ENCODE peak calls at places on chromosome 20, in four cellular contexts. W, U, F and V are unnamed samples.

GRCh38 chr20:17536944-17537444 is 5.8 kb upstream of the BFSP1 start:
- DNase-seq in W (no peak), F (peak; percentile 81), U (peak; percentile 85), V (peak; percentile 71)

GRCh38 chr20:21507275-21508229 is 6.3 kb downstream of the NKX2-2 start:
- DNase-seq in F (no peak), W (no peak), U (no peak), V (no peak)

GRCh38 chr20:24502184-24502583 is 32.8 kb downstream of the SYNDIG1 start:
- DNase-seq in W (peak; percentile 74), F (no peak), U (no peak), V (no peak)

GRCh38 chr20:7980332-7981046 is 39.1 kb downstream of the TMX4 start:
- DNase-seq in U (peak; percentile 60), F (no peak), W (no peak), V (no peak)

GRCh38 chr20:59333260-59333845 is 32.9 kb downstream of the EDN3 start:
- DNase-seq in F (no peak), U (no peak), W (no peak), V (no peak)

GRCh38 chr20:57664476-57664875 is 44.2 kb upstream of the ZBP1 start:
- DNase-seq in W (no peak), F (peak; percentile 66), U (no peak), V (no peak)

GRCh38 chr20:19756756-19757486 is 1.1 kb upstream of the RIN2 start:
- DNase-seq in U (no peak), F (no peak), W (no peak), V (no peak)

GRCh38 chr20:25012616-25013189 is 20.2 kb upstream of the APMAP start:
- DNase-seq in U (no peak), W (no peak), F (no peak), V (peak; percentile 44)

GRCh38 chr20:34535301-34535840 is 19.1 kb downstream of the DYNLRB1 start:
- DNase-seq in U (no peak), F (no peak), W (no peak), V (no peak)

GRCh38 chr20:34075647-34076046 is 36.4 kb downstream of the EIF2S2 start:
- DNase-seq in F (no peak), U (no peak), W (no peak), V (no peak)

GRCh38 chr20:52031574-52032303 is 159.8 kb downstream of the ZFP64 start:
- DNase-seq in W (peak; percentile 100), F (no peak), U (peak; percentile 89), V (no peak)

GRCh38 chr20:30511322-30512030 is 746.0 kb upstream of the DEFB115 start:
- DNase-seq in W (no peak), U (no peak), F (no peak), V (no peak)

GRCh38 chr20:47568837-47569410 is 67.2 kb downstream of the NCOA3 start:
- DNase-seq in W (no peak), F (no peak), U (no peak), V (no peak)

GRCh38 chr20:51402201-51402600 is 140.3 kb downstream of the NFATC2 start:
- DNase-seq in F (no peak), W (no peak), U (peak; percentile 53), V (no peak)

GRCh38 chr20:18255526-18255925 is 32.8 kb upstream of the ZNF133 start:
- DNase-seq in W (no peak), F (no peak), U (no peak), V (no peak)

GRCh38 chr20:20230741-20231140 is 137.2 kb upstream of the INSM1 start:
- DNase-seq in F (no peak), U (no peak), W (no peak), V (no peak)

GRCh38 chr20:15033269-15033668 is 695.9 kb upstream of the FLRT3 start:
- DNase-seq in W (no peak), F (no peak), U (no peak), V (no peak)

GRCh38 chr20:11882651-11883050 is 35.0 kb upstream of the BTBD3 start:
- DNase-seq in W (no peak), F (no peak), U (no peak), V (no peak)

GRCh38 chr20:48720256-48721020 is 107.4 kb downstream of the PREX1 start:
- DNase-seq in U (peak; percentile 16), F (no peak), W (no peak), V (no peak)

GRCh38 chr20:38072885-38073284 is 39.3 kb downstream of the RPRD1B start:
- DNase-seq in W (no peak), U (no peak), F (no peak), V (no peak)

GRCh38 chr20:21936720-21937380 is 231.4 kb downstream of the PAX1 start:
- DNase-seq in U (no peak), F (no peak), W (no peak), V (no peak)

GRCh38 chr20:52313335-52313963 is 121.9 kb upstream of the ZFP64 start:
- DNase-seq in F (no peak), W (peak; percentile 61), U (peak; percentile 55), V (peak; percentile 48)

GRCh38 chr20:709421-709820 is 33.8 kb upstream of the SCRT2 start:
- DNase-seq in F (no peak), U (no peak), W (no peak), V (no peak)

GRCh38 chr20:37385176-37385575 is 39.2 kb downstream of the SRC start:
- DNase-seq in W (no peak), U (no peak), F (peak; percentile 52), V (no peak)

GRCh38 chr20:8132632-8133587 is 844 bp downstream of the PLCB1 start:
- DNase-seq in F (peak; percentile 75), W (no peak), U (peak; percentile 43), V (peak; percentile 58)

GRCh38 chr20:53937330-53937729 is 133.1 kb downstream of the BCAS1 start:
- DNase-seq in F (no peak), W (no peak), U (no peak), V (no peak)

GRCh38 chr20:34538671-34539123 is 19.8 kb upstream of the MAP1LC3A start:
- DNase-seq in U (peak; percentile 50), F (no peak), W (no peak), V (peak; percentile 84)

GRCh38 chr20:46343358-46344357 is 35.4 kb upstream of the CDH22 start:
- DNase-seq in W (no peak), U (no peak), F (no peak), V (no peak)

GRCh38 chr20:46084805-46085792 is 4.7 kb downstream of the NCOA5 start:
- DNase-seq in W (no peak), F (no peak), U (peak; percentile 28), V (no peak)

GRCh38 chr20:23528867-23529431 is 38.0 kb downstream of the CST8 start:
- DNase-seq in W (no peak), U (no peak), F (no peak), V (no peak)

GRCh38 chr20:61517419-61517818 is 265.4 kb downstream of the CDH4 start:
- DNase-seq in F (no peak), U (no peak), W (no peak), V (no peak)

GRCh38 chr20:55579802-55580201 is 425.5 kb downstream of the CBLN4 start:
- DNase-seq in U (no peak), F (no peak), W (no peak), V (no peak)

GRCh38 chr20:33521461-33521860 is 31.6 kb downstream of the CBFA2T2 start:
- DNase-seq in W (no peak), F (no peak), U (no peak), V (no peak)

GRCh38 chr20:34791289-34792020 is 34.0 kb downstream of the NCOA6 start:
- DNase-seq in U (peak; percentile 3), W (no peak), F (no peak), V (no peak)

GRCh38 chr20:301886-302848 is 4.8 kb downstream of the ZCCHC3 start:
- DNase-seq in F (no peak), W (no peak), U (no peak), V (no peak)

GRCh38 chr20:62550087-62550565 is 74.3 kb upstream of the GATA5 start:
- DNase-seq in W (no peak), F (no peak), U (no peak), V (no peak)

GRCh38 chr20:11906626-11907480 is 10.8 kb upstream of the BTBD3 start:
- DNase-seq in F (no peak), U (no peak), W (no peak), V (no peak)

GRCh38 chr20:2838847-2839671 is 1.4 kb downstream of the PCED1A start:
- DNase-seq in F (no peak), U (no peak), W (no peak), V (no peak)

GRCh38 chr20:38844963-38845362 is 39.5 kb downstream of the PPP1R16B start:
- DNase-seq in U (no peak), F (no peak), W (no peak), V (no peak)

GRCh38 chr20:60233006-60233405 is 274.8 kb downstream of the CDH26 start:
- DNase-seq in F (no peak), U (no peak), W (no peak), V (no peak)